ENCODE peak calls at places on chromosomes 2 and 18, in eight cellular contexts. One of them, this sample, is unnamed.

GRCh38 chr2:71778514-71779305 is 325.3 kb downstream of the DYSF start:
- DNase-seq in HEK293T: no peak
- DNase-seq in aorta: no peak
- DNase-seq in T-helper 2 cell: no peak
- DNase-seq in fibroblast of lung: peak
- DNase-seq in EL: no peak
- DNase-seq in ELR: peak
- DNase-seq in endothelial cell: no peak
- DNase-seq in this sample: no peak

GRCh38 chr2:72887032-72887835 is at the start of gene SPR:
- DNase-seq in HEK293T: peak
- DNase-seq in aorta: peak
- DNase-seq in T-helper 2 cell: peak
- DNase-seq in fibroblast of lung: peak
- DNase-seq in EL: peak
- DNase-seq in ELR: peak
- DNase-seq in endothelial cell: peak
- DNase-seq in this sample: peak

GRCh38 chr2:65604246-65604645 is 171.8 kb upstream of the SPRED2 start:
- DNase-seq in HEK293T: no peak
- DNase-seq in aorta: no peak
- DNase-seq in T-helper 2 cell: no peak
- DNase-seq in fibroblast of lung: no peak
- DNase-seq in EL: peak
- DNase-seq in ELR: peak
- DNase-seq in endothelial cell: no peak
- DNase-seq in this sample: no peak

GRCh38 chr2:19235308-19235707 is 123.1 kb downstream of the OSR1 start:
- DNase-seq in HEK293T: no peak
- DNase-seq in aorta: no peak
- DNase-seq in T-helper 2 cell: no peak
- DNase-seq in fibroblast of lung: peak
- DNase-seq in EL: peak
- DNase-seq in ELR: peak
- DNase-seq in endothelial cell: no peak
- DNase-seq in this sample: no peak

GRCh38 chr18:36187138-36187825 is at the start of gene MOCOS:
- DNase-seq in HEK293T: peak
- DNase-seq in aorta: peak
- DNase-seq in T-helper 2 cell: peak
- DNase-seq in fibroblast of lung: peak
- DNase-seq in EL: peak
- DNase-seq in ELR: peak
- DNase-seq in endothelial cell: peak
- DNase-seq in this sample: peak

GRCh38 chr18:6406075-6406909 is 8.4 kb downstream of the L3MBTL4 start:
- DNase-seq in HEK293T: no peak
- DNase-seq in aorta: no peak
- DNase-seq in T-helper 2 cell: no peak
- DNase-seq in fibroblast of lung: peak
- DNase-seq in EL: peak
- DNase-seq in ELR: no peak
- DNase-seq in endothelial cell: no peak
- DNase-seq in this sample: no peak

GRCh38 chr18:32328379-32328778 is 138.5 kb downstream of the MEP1B start:
- DNase-seq in HEK293T: no peak
- DNase-seq in aorta: no peak
- DNase-seq in T-helper 2 cell: no peak
- DNase-seq in fibroblast of lung: peak
- DNase-seq in EL: no peak
- DNase-seq in ELR: no peak
- DNase-seq in endothelial cell: no peak
- DNase-seq in this sample: no peak

GRCh38 chr2:24930768-24931167 is 10.7 kb upstream of the ADCY3 start:
- DNase-seq in HEK293T: no peak
- DNase-seq in aorta: no peak
- DNase-seq in T-helper 2 cell: no peak
- DNase-seq in fibroblast of lung: no peak
- DNase-seq in EL: no peak
- DNase-seq in ELR: peak
- DNase-seq in endothelial cell: no peak
- DNase-seq in this sample: no peak

GRCh38 chr2:7427293-7428060 is 510.3 kb downstream of the RNF144A start:
- DNase-seq in HEK293T: peak
- DNase-seq in aorta: no peak
- DNase-seq in T-helper 2 cell: no peak
- DNase-seq in fibroblast of lung: peak
- DNase-seq in EL: peak
- DNase-seq in ELR: peak
- DNase-seq in endothelial cell: peak
- DNase-seq in this sample: peak

GRCh38 chr2:69214898-69215297 is 172.1 kb downstream of the GFPT1 start:
- DNase-seq in HEK293T: no peak
- DNase-seq in aorta: no peak
- DNase-seq in T-helper 2 cell: no peak
- DNase-seq in fibroblast of lung: peak
- DNase-seq in EL: peak
- DNase-seq in ELR: peak
- DNase-seq in endothelial cell: no peak
- DNase-seq in this sample: no peak

GRCh38 chr2:75098856-75099255 is 100.5 kb downstream of the TACR1 start:
- DNase-seq in HEK293T: peak
- DNase-seq in aorta: no peak
- DNase-seq in T-helper 2 cell: no peak
- DNase-seq in fibroblast of lung: peak
- DNase-seq in EL: peak
- DNase-seq in ELR: peak
- DNase-seq in endothelial cell: peak
- DNase-seq in this sample: peak

GRCh38 chr2:41136966-41137494 is 685.1 kb upstream of the SLC8A1 start:
- DNase-seq in HEK293T: no peak
- DNase-seq in aorta: no peak
- DNase-seq in T-helper 2 cell: no peak
- DNase-seq in fibroblast of lung: peak
- DNase-seq in EL: peak
- DNase-seq in ELR: peak
- DNase-seq in endothelial cell: no peak
- DNase-seq in this sample: no peak

GRCh38 chr2:147440694-147441093 is 404.1 kb upstream of the ACVR2A start:
- DNase-seq in HEK293T: no peak
- DNase-seq in aorta: no peak
- DNase-seq in T-helper 2 cell: no peak
- DNase-seq in fibroblast of lung: no peak
- DNase-seq in EL: no peak
- DNase-seq in ELR: no peak
- DNase-seq in endothelial cell: no peak
- DNase-seq in this sample: no peak

This sample was measured in WERI-Rb-1.